ENCODE peak calls at places on chromosomes 7 and 10, in eight cellular contexts. One of them, this sample, is unnamed.

GRCh38 chr7:2820508-2820934 is 23.6 kb downstream of the GNA12 start:
- DNase-seq in GM23248: peak; percentile 94
- DNase-seq in IMR-90: peak; percentile 97
- DNase-seq in PC-3: peak; percentile 92
- DNase-seq in neuronal stem cell: no peak
- DNase-seq in Karpas-422: no peak
- DNase-seq in astrocyte: peak; percentile 95
- DNase-seq in mammary epithelial cell: peak; percentile 96
- DNase-seq in this sample: no peak

GRCh38 chr10:100579261-100579660 is 43.5 kb downstream of the HIF1AN start:
- DNase-seq in GM23248: no peak
- DNase-seq in IMR-90: no peak
- DNase-seq in PC-3: no peak
- DNase-seq in neuronal stem cell: no peak
- DNase-seq in Karpas-422: no peak
- DNase-seq in astrocyte: no peak
- DNase-seq in mammary epithelial cell: no peak
- DNase-seq in this sample: no peak

GRCh38 chr10:73899401-73899780 is 11.5 kb upstream of the PLAU start:
- DNase-seq in GM23248: peak; percentile 96
- DNase-seq in IMR-90: peak; percentile 97
- DNase-seq in PC-3: peak; percentile 100
- DNase-seq in neuronal stem cell: no peak
- DNase-seq in Karpas-422: no peak
- DNase-seq in astrocyte: peak; percentile 98
- DNase-seq in mammary epithelial cell: peak; percentile 96
- DNase-seq in this sample: no peak

GRCh38 chr10:116611153-116611545 is 9.6 kb upstream of the PNLIPRP2 start:
- DNase-seq in GM23248: no peak
- DNase-seq in IMR-90: no peak
- DNase-seq in PC-3: no peak
- DNase-seq in neuronal stem cell: no peak
- DNase-seq in Karpas-422: no peak
- DNase-seq in astrocyte: no peak
- DNase-seq in mammary epithelial cell: no peak
- DNase-seq in this sample: no peak

GRCh38 chr10:116272497-116273221 is at the start of gene GFRA1:
- DNase-seq in GM23248: peak; percentile 56
- DNase-seq in IMR-90: peak; percentile 7
- DNase-seq in PC-3: no peak
- DNase-seq in neuronal stem cell: peak; percentile 40
- DNase-seq in Karpas-422: no peak
- DNase-seq in astrocyte: no peak
- DNase-seq in mammary epithelial cell: no peak
- DNase-seq in this sample: no peak

GRCh38 chr10:36492590-36493510 is 632.5 kb upstream of the ANKRD30A start:
- DNase-seq in GM23248: peak; percentile 89
- DNase-seq in IMR-90: peak; percentile 84
- DNase-seq in PC-3: peak; percentile 99
- DNase-seq in neuronal stem cell: no peak
- DNase-seq in Karpas-422: peak; percentile 24
- DNase-seq in astrocyte: peak; percentile 62
- DNase-seq in mammary epithelial cell: peak; percentile 36
- DNase-seq in this sample: no peak

GRCh38 chr10:123380491-123381085 is 226.4 kb downstream of the BUB3 start:
- DNase-seq in GM23248: peak; percentile 64
- DNase-seq in IMR-90: no peak
- DNase-seq in PC-3: peak; percentile 69
- DNase-seq in neuronal stem cell: no peak
- DNase-seq in Karpas-422: peak; percentile 60
- DNase-seq in astrocyte: peak; percentile 10
- DNase-seq in mammary epithelial cell: peak; percentile 32
- DNase-seq in this sample: no peak

GRCh38 chr10:106636781-106637491 is 527.6 kb downstream of the SORCS1 start:
- DNase-seq in GM23248: no peak
- DNase-seq in IMR-90: no peak
- DNase-seq in PC-3: no peak
- DNase-seq in neuronal stem cell: no peak
- DNase-seq in Karpas-422: no peak
- DNase-seq in astrocyte: no peak
- DNase-seq in mammary epithelial cell: no peak
- DNase-seq in this sample: no peak

GRCh38 chr7:36735172-36735571 is 10.9 kb upstream of the AOAH start:
- DNase-seq in GM23248: no peak
- DNase-seq in IMR-90: no peak
- DNase-seq in PC-3: no peak
- DNase-seq in neuronal stem cell: no peak
- DNase-seq in Karpas-422: no peak
- DNase-seq in astrocyte: peak; percentile 42
- DNase-seq in mammary epithelial cell: peak; percentile 37
- DNase-seq in this sample: no peak

GRCh38 chr10:97428572-97428981 is 2.6 kb downstream of the PGAM1 start:
- DNase-seq in GM23248: peak; percentile 86
- DNase-seq in IMR-90: no peak
- DNase-seq in PC-3: no peak
- DNase-seq in neuronal stem cell: no peak
- DNase-seq in Karpas-422: no peak
- DNase-seq in astrocyte: no peak
- DNase-seq in mammary epithelial cell: peak; percentile 40
- DNase-seq in this sample: no peak

GRCh38 chr10:119349937-119350513 is 142.7 kb downstream of the GRK5 start:
- DNase-seq in GM23248: no peak
- DNase-seq in IMR-90: no peak
- DNase-seq in PC-3: no peak
- DNase-seq in neuronal stem cell: no peak
- DNase-seq in Karpas-422: no peak
- DNase-seq in astrocyte: no peak
- DNase-seq in mammary epithelial cell: no peak
- DNase-seq in this sample: no peak

GRCh38 chr7:30135551-30136271 is 925 bp downstream of the MTURN start:
- DNase-seq in GM23248: peak; percentile 81
- DNase-seq in IMR-90: peak; percentile 62
- DNase-seq in PC-3: peak; percentile 27
- DNase-seq in neuronal stem cell: peak; percentile 44
- DNase-seq in Karpas-422: peak; percentile 90
- DNase-seq in astrocyte: peak; percentile 57
- DNase-seq in mammary epithelial cell: peak; percentile 62
- DNase-seq in this sample: no peak

GRCh38 chr7:92357260-92357659 is 90.0 kb upstream of the GATAD1 start:
- DNase-seq in GM23248: no peak
- DNase-seq in IMR-90: no peak
- DNase-seq in PC-3: no peak
- DNase-seq in neuronal stem cell: no peak
- DNase-seq in Karpas-422: no peak
- DNase-seq in astrocyte: no peak
- DNase-seq in mammary epithelial cell: no peak
- DNase-seq in this sample: no peak

GRCh38 chr10:119301397-119301796 is 94.0 kb downstream of the GRK5 start:
- DNase-seq in GM23248: no peak
- DNase-seq in IMR-90: peak; percentile 24
- DNase-seq in PC-3: no peak
- DNase-seq in neuronal stem cell: no peak
- DNase-seq in Karpas-422: peak; percentile 56
- DNase-seq in astrocyte: no peak
- DNase-seq in mammary epithelial cell: no peak
- DNase-seq in this sample: peak; percentile 83

GRCh38 chr10:119161680-119162079 is 3.8 kb downstream of the SFXN4 start:
- DNase-seq in GM23248: peak; percentile 65
- DNase-seq in IMR-90: peak; percentile 76
- DNase-seq in PC-3: peak; percentile 23
- DNase-seq in neuronal stem cell: no peak
- DNase-seq in Karpas-422: no peak
- DNase-seq in astrocyte: peak; percentile 72
- DNase-seq in mammary epithelial cell: no peak
- DNase-seq in this sample: no peak

GRCh38 chr10:43939939-43940810 is 291.5 kb upstream of the ZNF32 start:
- DNase-seq in GM23248: no peak
- DNase-seq in IMR-90: peak; percentile 46
- DNase-seq in PC-3: no peak
- DNase-seq in neuronal stem cell: no peak
- DNase-seq in Karpas-422: peak; percentile 86
- DNase-seq in astrocyte: no peak
- DNase-seq in mammary epithelial cell: no peak
- DNase-seq in this sample: peak; percentile 29

GRCh38 chr10:87700031-87700796 is 40.5 kb downstream of the PAPSS2 start:
- DNase-seq in GM23248: peak; percentile 86
- DNase-seq in IMR-90: peak; percentile 74
- DNase-seq in PC-3: peak; percentile 60
- DNase-seq in neuronal stem cell: no peak
- DNase-seq in Karpas-422: no peak
- DNase-seq in astrocyte: peak; percentile 68
- DNase-seq in mammary epithelial cell: peak; percentile 52
- DNase-seq in this sample: no peak

GRCh38 chr10:12843296-12843945 is 158.1 kb downstream of the CCDC3 start:
- DNase-seq in GM23248: no peak
- DNase-seq in IMR-90: no peak
- DNase-seq in PC-3: no peak
- DNase-seq in neuronal stem cell: no peak
- DNase-seq in Karpas-422: no peak
- DNase-seq in astrocyte: no peak
- DNase-seq in mammary epithelial cell: no peak
- DNase-seq in this sample: no peak

GRCh38 chr10:8835453-8836167 is 781.1 kb downstream of the GATA3 start:
- DNase-seq in GM23248: no peak
- DNase-seq in IMR-90: no peak
- DNase-seq in PC-3: peak; percentile 28
- DNase-seq in neuronal stem cell: no peak
- DNase-seq in Karpas-422: no peak
- DNase-seq in astrocyte: no peak
- DNase-seq in mammary epithelial cell: peak; percentile 41
- DNase-seq in this sample: no peak

GRCh38 chr7:2199956-2200583 is 32.7 kb downstream of the MAD1L1 start:
- DNase-seq in GM23248: no peak
- DNase-seq in IMR-90: no peak
- DNase-seq in PC-3: no peak
- DNase-seq in neuronal stem cell: no peak
- DNase-seq in Karpas-422: no peak
- DNase-seq in astrocyte: no peak
- DNase-seq in mammary epithelial cell: no peak
- DNase-seq in this sample: no peak

GRCh38 chr10:94102436-94102835 is 108.7 kb downstream of the PLCE1 start:
- DNase-seq in GM23248: no peak
- DNase-seq in IMR-90: no peak
- DNase-seq in PC-3: no peak
- DNase-seq in neuronal stem cell: no peak
- DNase-seq in Karpas-422: no peak
- DNase-seq in astrocyte: no peak
- DNase-seq in mammary epithelial cell: no peak
- DNase-seq in this sample: no peak

GRCh38 chr7:6205921-6206660 is 66.3 kb downstream of the CYTH3 start:
- DNase-seq in GM23248: peak; percentile 43
- DNase-seq in IMR-90: peak; percentile 44
- DNase-seq in PC-3: no peak
- DNase-seq in neuronal stem cell: no peak
- DNase-seq in Karpas-422: no peak
- DNase-seq in astrocyte: peak; percentile 27
- DNase-seq in mammary epithelial cell: no peak
- DNase-seq in this sample: no peak

GRCh38 chr10:122089343-122090015 is 100.5 kb downstream of the TACC2 start:
- DNase-seq in GM23248: no peak
- DNase-seq in IMR-90: no peak
- DNase-seq in PC-3: peak; percentile 84
- DNase-seq in neuronal stem cell: no peak
- DNase-seq in Karpas-422: peak; percentile 45
- DNase-seq in astrocyte: no peak
- DNase-seq in mammary epithelial cell: peak; percentile 93
- DNase-seq in this sample: no peak

GRCh38 chr10:117675516-117675915 is 133.0 kb downstream of the EMX2 start:
- DNase-seq in GM23248: no peak
- DNase-seq in IMR-90: no peak
- DNase-seq in PC-3: no peak
- DNase-seq in neuronal stem cell: peak; percentile 24
- DNase-seq in Karpas-422: no peak
- DNase-seq in astrocyte: no peak
- DNase-seq in mammary epithelial cell: no peak
- DNase-seq in this sample: no peak

GRCh38 chr10:104642311-104643022 is 1.4 kb downstream of the SORCS3 start:
- DNase-seq in GM23248: peak; percentile 67
- DNase-seq in IMR-90: no peak
- DNase-seq in PC-3: no peak
- DNase-seq in neuronal stem cell: peak; percentile 71
- DNase-seq in Karpas-422: no peak
- DNase-seq in astrocyte: peak; percentile 2
- DNase-seq in mammary epithelial cell: no peak
- DNase-seq in this sample: no peak

GRCh38 chr7:47313564-47313963 is 268.3 kb downstream of the TNS3 start:
- DNase-seq in GM23248: no peak
- DNase-seq in IMR-90: no peak
- DNase-seq in PC-3: no peak
- DNase-seq in neuronal stem cell: no peak
- DNase-seq in Karpas-422: no peak
- DNase-seq in astrocyte: no peak
- DNase-seq in mammary epithelial cell: no peak
- DNase-seq in this sample: no peak

GRCh38 chr7:75815381-75816046 is 1.9 kb upstream of the CCL24 start:
- DNase-seq in GM23248: no peak
- DNase-seq in IMR-90: no peak
- DNase-seq in PC-3: no peak
- DNase-seq in neuronal stem cell: no peak
- DNase-seq in Karpas-422: no peak
- DNase-seq in astrocyte: no peak
- DNase-seq in mammary epithelial cell: no peak
- DNase-seq in this sample: no peak

GRCh38 chr7:143408686-143409551 is at the start of gene EPHA1:
- DNase-seq in GM23248: peak; percentile 42
- DNase-seq in IMR-90: no peak
- DNase-seq in PC-3: peak; percentile 88
- DNase-seq in neuronal stem cell: no peak
- DNase-seq in Karpas-422: peak; percentile 48
- DNase-seq in astrocyte: no peak
- DNase-seq in mammary epithelial cell: peak; percentile 82
- DNase-seq in this sample: no peak
- H3K9ac ChIP-seq in GM23248: no peak within 1 kb of the TSS
- H3K9ac ChIP-seq in IMR-90: no peak within 1 kb of the TSS
- H3K9ac ChIP-seq in PC-3: peak within 1 kb of the TSS; percentile 65
- H3K9ac ChIP-seq in neuronal stem cell: no peak within 1 kb of the TSS
- H3K9ac ChIP-seq in Karpas-422: no peak within 1 kb of the TSS
- H3K9ac ChIP-seq in astrocyte: no peak within 1 kb of the TSS
- H3K9ac ChIP-seq in mammary epithelial cell: peak within 1 kb of the TSS; percentile 64
- H3K9ac ChIP-seq in this sample: no peak within 1 kb of the TSS

GRCh38 chr10:784759-785538 is 95.5 kb upstream of the DIP2C start:
- DNase-seq in GM23248: peak; percentile 96
- DNase-seq in IMR-90: peak; percentile 88
- DNase-seq in PC-3: peak; percentile 64
- DNase-seq in neuronal stem cell: peak; percentile 49
- DNase-seq in Karpas-422: no peak
- DNase-seq in astrocyte: peak; percentile 77
- DNase-seq in mammary epithelial cell: peak; percentile 58
- DNase-seq in this sample: peak; percentile 2
- H2AFZ ChIP-seq in GM23248: peak overlapping the region; percentile 76
- H2AFZ ChIP-seq in IMR-90: peak overlapping the region; percentile 94
- H2AFZ ChIP-seq in PC-3: peak overlapping the region; percentile 75
- H2AFZ ChIP-seq in neuronal stem cell: peak overlapping the region; percentile 91
- H2AFZ ChIP-seq in Karpas-422: no peak overlapping the region
- H2AFZ ChIP-seq in astrocyte: peak overlapping the region; percentile 69
- H2AFZ ChIP-seq in mammary epithelial cell: peak overlapping the region; percentile 64
- H2AFZ ChIP-seq in this sample: no peak overlapping the region

GRCh38 chr10:82581940-82582339 is 706.9 kb downstream of the NRG3 start:
- DNase-seq in GM23248: no peak
- DNase-seq in IMR-90: no peak
- DNase-seq in PC-3: no peak
- DNase-seq in neuronal stem cell: no peak
- DNase-seq in Karpas-422: no peak
- DNase-seq in astrocyte: no peak
- DNase-seq in mammary epithelial cell: no peak
- DNase-seq in this sample: no peak
- H3K4me2 ChIP-seq in GM23248: no peak overlapping the region
- H3K4me2 ChIP-seq in IMR-90: no peak overlapping the region
- H3K4me2 ChIP-seq in PC-3: no peak overlapping the region
- H3K4me2 ChIP-seq in neuronal stem cell: no peak overlapping the region
- H3K4me2 ChIP-seq in Karpas-422: no peak overlapping the region
- H3K4me2 ChIP-seq in astrocyte: no peak overlapping the region
- H3K4me2 ChIP-seq in mammary epithelial cell: no peak overlapping the region
- H3K4me2 ChIP-seq in this sample: no peak overlapping the region

GRCh38 chr10:65030263-65030662 is 1509.1 kb downstream of the REEP3 start:
- DNase-seq in GM23248: no peak
- DNase-seq in IMR-90: no peak
- DNase-seq in PC-3: no peak
- DNase-seq in neuronal stem cell: no peak
- DNase-seq in Karpas-422: no peak
- DNase-seq in astrocyte: no peak
- DNase-seq in mammary epithelial cell: no peak
- DNase-seq in this sample: no peak
- H3K9ac ChIP-seq in GM23248: no peak overlapping the region
- H3K9ac ChIP-seq in IMR-90: no peak overlapping the region
- H3K9ac ChIP-seq in PC-3: no peak overlapping the region
- H3K9ac ChIP-seq in neuronal stem cell: no peak overlapping the region
- H3K9ac ChIP-seq in Karpas-422: no peak overlapping the region
- H3K9ac ChIP-seq in astrocyte: no peak overlapping the region
- H3K9ac ChIP-seq in mammary epithelial cell: no peak overlapping the region
- H3K9ac ChIP-seq in this sample: no peak overlapping the region

This sample was measured in DND-41.